ENCODE peak calls at places on chromosomes 1 and 21, in eight cellular contexts. W is stimulated activated CD8-positive, alpha-beta memory T cell treated with anti-CD3 and anti-CD28 coated beads, Interleukin-2, amount 100 ng/mL, for 48 hours; C is NCI-H2171 treated with DMSO at 0.1 percent for 48 hours; L is left ventricle myocardium superior; R is heart left ventricle; S is BE2C; X is AG08396; O is naive thymus-derived CD8-positive, alpha-beta T cell. Q is an unnamed sample.

GRCh38 chr21:44519346-44520325 is 20.4 kb downstream of the KRTAP10-1 start:
- DNase-seq in S (no peak), O (peak; percentile 53), L (peak; percentile 11), W (no peak), C (no peak), X (no peak), R (no peak), Q (no peak)

GRCh38 chr21:16983425-16983824 is 529.4 kb upstream of the CXADR start:
- DNase-seq in S (no peak), R (no peak), X (no peak), O (no peak), W (no peak), C (no peak), L (no peak), Q (no peak)

GRCh38 chr1:228006034-228006792 is 585 bp upstream of the WNT3A start:
- DNase-seq in S (no peak), L (no peak), W (no peak), O (no peak), R (no peak), C (no peak), X (no peak), Q (no peak)

GRCh38 chr1:202852163-202852904 is 36.6 kb downstream of the RABIF start:
- DNase-seq in C (no peak), R (no peak), L (no peak), S (peak; percentile 58), O (no peak), X (peak; percentile 64), W (no peak), Q (no peak)

GRCh38 chr1:207619833-207620572 is 24.9 kb upstream of the CR1L start:
- DNase-seq in O (no peak), L (no peak), C (peak; percentile 50), W (no peak), R (no peak), X (peak; percentile 43), S (peak; percentile 24), Q (peak; percentile 39)

GRCh38 chr1:233714631-233715217 is 100.8 kb downstream of the KCNK1 start:
- DNase-seq in C (no peak), L (no peak), S (no peak), W (no peak), O (no peak), R (no peak), X (no peak), Q (no peak)

GRCh38 chr21:41171210-41171609 is 3.2 kb downstream of the BACE2 start:
- DNase-seq in C (no peak), X (no peak), S (no peak), O (no peak), L (no peak), W (no peak), R (peak; percentile 32), Q (no peak)

GRCh38 chr1:224377676-224378006 is 21.0 kb downstream of the CNIH4 start:
- DNase-seq in O (no peak), W (no peak), X (peak; percentile 52), S (no peak), R (no peak), C (no peak), L (no peak), Q (no peak)

GRCh38 chr21:31750843-31751242 is 18.9 kb upstream of the SCAF4 start:
- DNase-seq in L (no peak), S (no peak), W (no peak), C (no peak), X (no peak), R (no peak), O (no peak), Q (no peak)

GRCh38 chr1:226365831-226366231 is 42.1 kb downstream of the PARP1 start:
- DNase-seq in R (no peak), X (no peak), O (no peak), W (no peak), C (no peak), L (no peak), S (no peak), Q (no peak)

GRCh38 chr1:19967808-19968207 is 11.6 kb downstream of the PLA2G2A start:
- DNase-seq in X (no peak), L (peak; percentile 79), C (peak; percentile 64), S (no peak), W (no peak), R (peak; percentile 72), O (no peak), Q (no peak)

GRCh38 chr1:224064150-224064549 is 49.8 kb upstream of the FBXO28 start:
- DNase-seq in S (no peak), R (no peak), O (no peak), W (no peak), L (no peak), C (no peak), X (no peak), Q (no peak)

GRCh38 chr1:201554789-201555592 is 16.1 kb downstream of the NAV1 start:
- DNase-seq in O (no peak), L (no peak), S (no peak), R (no peak), C (peak; percentile 10), X (no peak), W (no peak), Q (no peak)

GRCh38 chr1:30852026-30852425 is 56.5 kb downstream of the SDC3 start:
- DNase-seq in X (no peak), O (no peak), C (no peak), W (no peak), S (no peak), R (peak; percentile 84), L (peak; percentile 79), Q (no peak)

GRCh38 chr1:164695956-164696665 is 137.1 kb downstream of the PBX1 start:
- DNase-seq in O (no peak), R (no peak), S (no peak), W (no peak), C (peak; percentile 63), L (no peak), X (peak; percentile 43), Q (no peak)

GRCh38 chr1:171251741-171252300 is 3.5 kb downstream of the FMO1 start:
- DNase-seq in C (no peak), L (peak; percentile 57), O (no peak), R (no peak), X (peak; percentile 22), S (peak; percentile 61), W (no peak), Q (no peak)

GRCh38 chr1:23020731-23021130 is 1.5 kb downstream of the KDM1A start:
- DNase-seq in X (no peak), S (peak; percentile 7), L (no peak), R (no peak), W (no peak), C (peak; percentile 41), O (no peak), Q (no peak)

GRCh38 chr1:236516929-236517704 is 6.7 kb upstream of the LGALS8 start:
- DNase-seq in L (no peak), O (no peak), X (peak; percentile 64), S (no peak), R (no peak), W (no peak), C (peak; percentile 50), Q (peak; percentile 40)

GRCh38 chr1:181397841-181398240 is 85.5 kb upstream of the CACNA1E start:
- DNase-seq in X (no peak), O (no peak), C (no peak), R (no peak), L (no peak), W (no peak), S (no peak), Q (peak; percentile 57)

GRCh38 chr1:30366914-30367313 is 356.5 kb downstream of the MATN1 start:
- DNase-seq in O (no peak), W (no peak), R (no peak), L (no peak), S (no peak), C (no peak), X (no peak), Q (no peak)

GRCh38 chr1:100358210-100358609 is 5.9 kb downstream of the CDC14A start:
- DNase-seq in X (no peak), C (no peak), L (no peak), S (peak; percentile 36), W (no peak), R (no peak), O (no peak), Q (peak; percentile 17)

GRCh38 chr1:203028067-203028783 is 1.9 kb downstream of the PPFIA4 start:
- DNase-seq in R (no peak), L (no peak), W (no peak), X (no peak), S (peak; percentile 71), C (no peak), O (no peak), Q (no peak)

GRCh38 chr1:16617101-16617727 is 3.9 kb upstream of the NBPF1 start:
- DNase-seq in R (peak; percentile 10), S (no peak), W (no peak), L (no peak), X (no peak), O (peak; percentile 60), C (no peak), Q (no peak)

GRCh38 chr1:160748182-160748876 is 9.3 kb downstream of the SLAMF7 start:
- DNase-seq in R (no peak), W (no peak), L (no peak), C (no peak), X (no peak), S (no peak), O (no peak), Q (no peak)

GRCh38 chr1:167697667-167698141 is 24.1 kb upstream of the MPZL1 start:
- DNase-seq in L (peak; percentile 89), C (no peak), S (no peak), R (peak; percentile 79), O (no peak), W (no peak), X (no peak), Q (no peak)

GRCh38 chr21:24375201-24375600 is 1232.1 kb downstream of the MRPL39 start:
- DNase-seq in O (peak; percentile 50), C (no peak), W (peak; percentile 5), X (no peak), R (no peak), L (peak; percentile 19), S (peak; percentile 47), Q (no peak)

GRCh38 chr1:155978325-155978972 is at the start of gene ARHGEF2:
- DNase-seq in W (peak; percentile 87), O (peak; percentile 89), C (peak; percentile 75), X (peak; percentile 75), R (peak; percentile 89), L (peak; percentile 90), S (peak; percentile 59), Q (peak; percentile 49)

GRCh38 chr1:1669468-1670440 is 10.9 kb upstream of the CDK11B start:
- DNase-seq in O (no peak), C (no peak), S (no peak), R (peak; percentile 42), X (no peak), W (no peak), L (peak; percentile 32), Q (no peak)

GRCh38 chr1:19639999-19640362 is 4.1 kb upstream of the NBL1 start:
- DNase-seq in R (no peak), L (no peak), W (no peak), X (no peak), C (peak; percentile 60), O (no peak), S (no peak), Q (no peak)

GRCh38 chr1:22636369-22636768 is at the start of gene C1QA:
- DNase-seq in L (peak; percentile 73), W (no peak), C (no peak), R (peak; percentile 56), O (no peak), S (no peak), X (no peak), Q (no peak)

Q was measured in naive thymus-derived CD4-positive, alpha-beta T cell.